ENCODE peak calls at places on chromosomes 6 and 20, in four cellular contexts. N is Right ventricle myocardium inferior; D is K562; H is CD8-positive, alpha-beta T cell. S is an unnamed sample.
A peak's percentile ranks its signal among the peaks of the same experiment; 100 is the strongest.

GRCh38 chr20:45999908-46000570 is 8.7 kb upstream of the MMP9 start:
- ATAC-seq in N (no peak), D (no peak), H (no peak), S (no peak)

GRCh38 chr6:167974644-167975344 is 22.7 kb upstream of the KIF25 start:
- ATAC-seq in N (no peak), D (no peak), H (no peak), S (no peak)

GRCh38 chr6:41582540-41582939 is 36.4 kb downstream of the FOXP4 start:
- ATAC-seq in N (no peak), D (no peak), H (no peak), S (no peak)

GRCh38 chr6:20808984-20809383 is 274.7 kb downstream of the CDKAL1 start:
- ATAC-seq in N (peak; percentile 55), D (no peak), H (no peak), S (no peak)

GRCh38 chr20:25100914-25101313 is 19.0 kb upstream of the VSX1 start:
- ATAC-seq in N (peak; percentile 76), D (no peak), H (no peak), S (no peak)

GRCh38 chr6:158481612-158482473 is 78.0 kb upstream of the TMEM181 start:
- ATAC-seq in N (no peak), D (no peak), H (no peak), S (no peak)

GRCh38 chr6:157867155-157867559 is 44.1 kb downstream of the SNX9 start:
- ATAC-seq in N (no peak), D (peak; percentile 82), H (peak; percentile 50), S (peak; percentile 68)

GRCh38 chr6:168554472-168554871 is 113.5 kb downstream of the SMOC2 start:
- ATAC-seq in N (peak; percentile 88), D (no peak), H (no peak), S (no peak)

GRCh38 chr6:160374836-160375560 is 26.8 kb downstream of the SLC22A3 start:
- ATAC-seq in N (no peak), D (no peak), H (no peak), S (no peak)

GRCh38 chr6:27565839-27566779 is 93.2 kb upstream of the ZNF184 start:
- ATAC-seq in N (no peak), D (peak; percentile 36), H (no peak), S (no peak)

GRCh38 chr20:43781215-43781614 is 54.4 kb upstream of the GTSF1L start:
- ATAC-seq in N (no peak), D (no peak), H (no peak), S (no peak)

GRCh38 chr20:56995157-56995556 is 271.3 kb downstream of the BMP7 start:
- ATAC-seq in N (no peak), D (no peak), H (no peak), S (no peak)

GRCh38 chr6:5149160-5149559 is 64.0 kb downstream of the PPP1R3G start:
- ATAC-seq in N (no peak), D (no peak), H (no peak), S (no peak)

GRCh38 chr6:52551483-52552277 is 25.2 kb downstream of the TRAM2 start:
- ATAC-seq in N (peak; percentile 93), D (no peak), H (no peak), S (no peak)

GRCh38 chr6:110636776-110637175 is 160.4 kb upstream of the SLC22A16 start:
- ATAC-seq in N (peak; percentile 60), D (no peak), H (no peak), S (no peak)

GRCh38 chr20:3854462-3854870 is 7.8 kb downstream of the MAVS start:
- ATAC-seq in N (no peak), D (peak; percentile 34), H (no peak), S (no peak)

GRCh38 chr6:63352587-63353281 is 33.0 kb upstream of the LGSN start:
- ATAC-seq in N (peak; percentile 73), D (no peak), H (no peak), S (no peak)

GRCh38 chr6:99151634-99152344 is 197.7 kb downstream of the FAXC start:
- ATAC-seq in N (no peak), D (peak; percentile 99), H (no peak), S (no peak)

GRCh38 chr6:19181252-19181651 is 655.9 kb upstream of the ID4 start:
- ATAC-seq in N (peak; percentile 50), D (no peak), H (no peak), S (no peak)

GRCh38 chr20:31590717-31591225 is 14.3 kb upstream of the ID1 start:
- ATAC-seq in N (no peak), D (peak; percentile 75), H (no peak), S (no peak)

GRCh38 chr6:25472314-25472713 is 179.7 kb upstream of the SCGN start:
- ATAC-seq in N (no peak), D (peak; percentile 45), H (no peak), S (no peak)

GRCh38 chr6:15510121-15510520 is 152.7 kb downstream of the DTNBP1 start:
- ATAC-seq in N (no peak), D (no peak), H (no peak), S (no peak)

GRCh38 chr20:58019027-58019849 is 209.2 kb downstream of the ANKRD60 start:
- ATAC-seq in N (no peak), D (no peak), H (no peak), S (no peak)

GRCh38 chr6:158807515-158808441 is 11.4 kb downstream of the EZR start:
- ATAC-seq in N (no peak), D (peak; percentile 23), H (no peak), S (no peak)

GRCh38 chr6:5287205-5287965 is 26.1 kb downstream of the FARS2 start:
- ATAC-seq in N (peak; percentile 65), D (peak; percentile 16), H (no peak), S (no peak)

GRCh38 chr6:73733791-73734190 is 37.8 kb downstream of the CD109 start:
- ATAC-seq in N (no peak), D (peak; percentile 20), H (no peak), S (no peak)

GRCh38 chr6:159595173-159595572 is 97.9 kb downstream of the SOD2 start:
- ATAC-seq in N (no peak), D (no peak), H (no peak), S (no peak)

GRCh38 chr6:140230282-140230681 is 855.8 kb upstream of the CITED2 start:
- ATAC-seq in N (no peak), D (no peak), H (no peak), S (no peak)

GRCh38 chr6:15476631-15477380 is 186.0 kb downstream of the DTNBP1 start:
- ATAC-seq in N (peak; percentile 27), D (no peak), H (no peak), S (no peak)

GRCh38 chr6:157304840-157305675 is 18.3 kb downstream of the TMEM242 start:
- ATAC-seq in N (peak; percentile 40), D (peak; percentile 89), H (no peak), S (no peak)

GRCh38 chr6:28980797-28981390 is 24.2 kb downstream of the ZNF311 start:
- ATAC-seq in N (peak; percentile 44), D (peak; percentile 84), H (peak; percentile 30), S (peak; percentile 58)

S was measured in activated CD4-positive, CD25-positive, alpha-beta regulatory T cell treated with anti-CD3 and anti-CD28 coated beads, Interleukin-2, amount 50 U/mL, for 24 hours.